ENCODE peak calls at places on chromosome 18, in six cellular contexts. T, F, L, J, N and A are unnamed samples. For H3K4me1, the result is how much of the 10 kb centered on the place peaks cover.

GRCh38 chr18:10417679-10418078 is 36.8 kb upstream of the APCDD1 start:
- DNase-seq in T (no peak), F (no peak), L (no peak), J (no peak), N (no peak), A (no peak)

GRCh38 chr18:64645753-64646152 is 496.9 kb upstream of the LINC00305 start:
- DNase-seq in T (no peak), F (no peak), L (no peak), J (no peak), N (no peak), A (no peak)

GRCh38 chr18:59659486-59660187 is 37.6 kb downstream of the CCBE1 start:
- DNase-seq in T (no peak), F (no peak), L (peak), J (no peak), N (no peak), A (no peak)

GRCh38 chr18:7617738-7618422 is 50.8 kb downstream of the PTPRM start:
- DNase-seq in T (no peak), F (peak), L (peak), J (peak), N (no peak), A (peak)

GRCh38 chr18:26046419-26047077 is 43.9 kb downstream of the SS18 start:
- DNase-seq in T (no peak), F (no peak), L (no peak), J (no peak), N (no peak), A (no peak)

GRCh38 chr18:69538849-69539248 is 138.2 kb downstream of the DOK6 start:
- DNase-seq in T (no peak), F (no peak), L (no peak), J (no peak), N (no peak), A (no peak)

GRCh38 chr18:8685141-8685913 is 20.0 kb upstream of the MTCL1 start:
- DNase-seq in T (no peak), F (no peak), L (peak), J (no peak), N (no peak), A (no peak)

GRCh38 chr18:77208969-77209368 is 40.7 kb upstream of the GALR1 start:
- DNase-seq in T (no peak), F (peak), L (peak), J (peak), N (no peak), A (no peak)

GRCh38 chr18:59950215-59950944 is 50.6 kb downstream of the PMAIP1 start:
- DNase-seq in T (no peak), F (peak), L (peak), J (no peak), N (no peak), A (no peak)

GRCh38 chr18:48740846-48741485 is 202.1 kb downstream of the CTIF start:
- DNase-seq in T (no peak), F (no peak), L (no peak), J (no peak), N (no peak), A (no peak)

GRCh38 chr18:5894613-5895299 is 566 bp downstream of the TMEM200C start:
- DNase-seq in T (peak), F (no peak), L (peak), J (peak), N (peak), A (peak)

GRCh38 chr18:7370812-7371211 is 139.9 kb downstream of the LRRC30 start:
- DNase-seq in T (no peak), F (no peak), L (no peak), J (no peak), N (no peak), A (no peak)

GRCh38 chr18:39591647-39592046 is 2026.0 kb upstream of the CELF4 start:
- DNase-seq in T (peak), F (no peak), L (no peak), J (no peak), N (no peak), A (no peak)

GRCh38 chr18:26646897-26647296 is 98.5 kb upstream of the KCTD1 start:
- DNase-seq in T (no peak), F (no peak), L (no peak), J (no peak), N (no peak), A (no peak)

GRCh38 chr18:76491801-76492668 is 3.0 kb downstream of the ZNF516 start:
- DNase-seq in T (peak), F (peak), L (peak), J (peak), N (peak), A (peak)

GRCh38 chr18:66867653-66868052 is 263.8 kb upstream of the CDH19 start:
- DNase-seq in T (no peak), F (peak), L (no peak), J (peak), N (no peak), A (no peak)

GRCh38 chr18:59908790-59909189 is 9.0 kb downstream of the PMAIP1 start:
- DNase-seq in T (no peak), F (peak), L (peak), J (no peak), N (no peak), A (no peak)

GRCh38 chr18:76445275-76445674 is 49.8 kb downstream of the ZNF516 start:
- DNase-seq in T (no peak), F (peak), L (peak), J (no peak), N (no peak), A (no peak)

GRCh38 chr18:68735498-68736343 is 20.8 kb upstream of the TMX3 start:
- DNase-seq in T (no peak), F (peak), L (peak), J (peak), N (no peak), A (peak)

GRCh38 chr18:29378739-29379138 is 1201.8 kb upstream of the CDH2 start:
- DNase-seq in T (no peak), F (no peak), L (no peak), J (no peak), N (no peak), A (no peak)

DNA sequence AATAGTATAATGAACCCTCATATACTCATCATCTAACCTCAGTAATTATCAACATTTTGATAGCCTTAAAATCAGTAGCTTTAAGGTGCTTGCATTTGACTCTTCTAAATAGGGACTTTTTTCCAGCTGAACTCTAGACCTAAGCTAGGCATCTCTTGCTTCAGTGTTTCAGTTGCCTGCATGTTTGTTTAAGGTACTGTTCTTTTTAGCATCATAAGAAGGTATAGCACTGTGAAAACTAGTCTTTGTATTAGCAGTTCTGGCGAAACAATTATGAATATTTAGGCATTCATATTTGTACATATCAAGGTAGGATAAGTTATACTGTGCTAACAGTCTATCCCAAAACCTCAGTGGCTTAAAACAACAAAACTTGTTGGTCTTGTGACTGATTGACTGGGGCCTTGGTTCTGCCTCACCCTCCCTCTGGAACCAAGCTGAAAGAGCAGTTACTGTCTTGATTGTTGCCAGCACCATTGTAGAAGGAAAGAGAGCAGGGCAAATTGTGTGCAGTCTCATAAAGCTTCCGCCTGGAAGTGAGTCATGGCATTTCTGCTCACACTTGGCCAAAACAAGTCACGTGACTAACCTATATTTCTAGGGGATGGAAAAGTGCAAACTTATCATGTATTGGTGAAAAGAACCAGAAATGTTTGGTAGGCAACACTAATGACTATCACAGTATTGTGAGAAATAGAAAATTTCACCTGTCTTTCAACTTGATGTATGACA is 24.3 kb downstream of the GALNT1 start:
- DNase-seq in T (no peak), F (no peak), L (peak), J (no peak), N (no peak), A (no peak)
- H4K91ac ChIP-seq in T (no peak), F (no peak), L (no peak), J (no peak), N (no peak), A (no peak)

GRCh38 chr18:12597775-12598174 is 60.1 kb downstream of the SPIRE1 start:
- DNase-seq in T (no peak), F (peak), L (peak), J (peak), N (no peak), A (no peak)
- H3K4me1 ChIP-seq in T (under half), F (under half), L (under half), J (under half), N (under half), A (under half)

GRCh38 chr18:13451661-13452447 is 233.3 kb downstream of the LDLRAD4 start:
- DNase-seq in T (peak), F (no peak), L (no peak), J (no peak), N (no peak), A (no peak)

GRCh38 chr18:13449651-13450050 is 231.1 kb downstream of the LDLRAD4 start:
- DNase-seq in T (no peak), F (no peak), L (no peak), J (no peak), N (no peak), A (no peak)

GRCh38 chr18:13452448-13452811 is 233.9 kb downstream of the LDLRAD4 start:
- DNase-seq in T (peak), F (peak), L (peak), J (peak), N (no peak), A (no peak)

GRCh38 chr18:13451208-13451530 is 232.6 kb downstream of the LDLRAD4 start:
- DNase-seq in T (no peak), F (no peak), L (no peak), J (no peak), N (no peak), A (no peak)

GRCh38 chr18:13450289-13451207 is 232.0 kb downstream of the LDLRAD4 start:
- DNase-seq in T (no peak), F (no peak), L (no peak), J (no peak), N (no peak), A (no peak)
- H4K91ac ChIP-seq in T (no peak), F (no peak), L (no peak), J (no peak), N (no peak), A (no peak)

GRCh38 chr18:12086249-12086648 is 7.4 kb upstream of the ANKRD62 start:
- DNase-seq in T (no peak), F (no peak), L (no peak), J (no peak), N (no peak), A (no peak)

GRCh38 chr18:12088731-12089375 is 4.8 kb upstream of the ANKRD62 start:
- DNase-seq in T (no peak), F (no peak), L (no peak), J (no peak), N (no peak), A (no peak)

GRCh38 chr18:12088096-12088495 is 5.5 kb upstream of the ANKRD62 start:
- DNase-seq in T (no peak), F (no peak), L (no peak), J (no peak), N (no peak), A (no peak)

GRCh38 chr18:12086677-12087482 is 6.8 kb upstream of the ANKRD62 start:
- DNase-seq in T (no peak), F (no peak), L (no peak), J (no peak), N (no peak), A (no peak)

GRCh38 chr18:12087483-12087960 is 6.1 kb upstream of the ANKRD62 start:
- DNase-seq in T (no peak), F (no peak), L (no peak), J (no peak), N (no peak), A (no peak)
- H3K4me1 ChIP-seq in T (under half), F (under half), L (under half), J (under half), N (under half), A (under half)

GRCh38 chr18:23377669-23378469 is 75.2 kb upstream of the RIOK3 start:
- DNase-seq in T (no peak), F (peak), L (peak), J (peak), N (no peak), A (no peak)

GRCh38 chr18:23378470-23378764 is 74.7 kb upstream of the RIOK3 start:
- DNase-seq in T (no peak), F (no peak), L (peak), J (peak), N (no peak), A (no peak)

GRCh38 chr18:23369231-23369630 is 83.9 kb upstream of the RIOK3 start:
- DNase-seq in T (no peak), F (no peak), L (no peak), J (no peak), N (no peak), A (peak)

GRCh38 chr18:23373564-23373963 is 79.5 kb upstream of the RIOK3 start:
- DNase-seq in T (no peak), F (no peak), L (no peak), J (no peak), N (no peak), A (no peak)
- H4K91ac ChIP-seq in T (no peak), F (no peak), L (no peak), J (no peak), N (no peak), A (no peak)

GRCh38 chr18:63306249-63306648 is 13.3 kb downstream of the BCL2 start:
- DNase-seq in T (no peak), F (no peak), L (no peak), J (no peak), N (no peak), A (no peak)
- H3K4me1 ChIP-seq in T (under half), F (under half), L (under half), J (under half), N (under half), A (under half)